ENCODE peak calls at places on chromosome 15, in nine cellular contexts. C is lower lobe of right lung; N is adrenal gland; K is GM06990; H is pancreas; M is SK-N-SH; S is astrocyte; U is CD4-positive, alpha-beta T cell; Y is cardiac muscle cell. T is an unnamed sample. For H3K27me3, the result is how much of the 10 kb centered on the place peaks cover.

GRCh38 chr15:43877371-43877770 is 50.6 kb downstream of the WDR76 start:
- DNase-seq in C (no peak), N (no peak), K (no peak), H (no peak), M (no peak), S (no peak), U (no peak), Y (no peak), T (peak)

GRCh38 chr15:90757461-90757860 is 40.3 kb downstream of the BLM start:
- DNase-seq in C (no peak), N (no peak), K (no peak), H (no peak), M (no peak), S (no peak), U (no peak), Y (no peak), T (no peak)

GRCh38 chr15:47786371-47786770 is 69.1 kb downstream of the SEMA6D start:
- DNase-seq in C (no peak), N (no peak), K (no peak), H (no peak), M (no peak), S (no peak), U (no peak), Y (no peak), T (no peak)

GRCh38 chr15:72116680-72117447 is 1.1 kb downstream of the MYO9A start:
- DNase-seq in C (no peak), N (peak), K (no peak), H (peak), M (no peak), S (peak), U (no peak), Y (peak), T (peak)

GRCh38 chr15:39946862-39947261 is 12.9 kb downstream of the EIF2AK4 start:
- DNase-seq in C (no peak), N (no peak), K (no peak), H (no peak), M (no peak), S (no peak), U (no peak), Y (no peak), T (no peak)

GRCh38 chr15:25057574-25057973 is 102.8 kb downstream of the SNRPN start:
- DNase-seq in C (peak), N (no peak), K (no peak), H (peak), M (no peak), S (no peak), U (no peak), Y (no peak), T (no peak)

GRCh38 chr15:63507878-63508818 is 3.8 kb downstream of the USP3 start:
- DNase-seq in C (no peak), N (no peak), K (no peak), H (no peak), M (no peak), S (no peak), U (no peak), Y (no peak), T (no peak)

GRCh38 chr15:42385206-42385979 is 26.1 kb downstream of the CAPN3 start:
- DNase-seq in C (no peak), N (no peak), K (no peak), H (no peak), M (peak), S (peak), U (no peak), Y (peak), T (peak)

GRCh38 chr15:35557544-35557943 is 11.6 kb upstream of the DPH6 start:
- DNase-seq in C (no peak), N (no peak), K (no peak), H (no peak), M (no peak), S (peak), U (no peak), Y (peak), T (no peak)

GRCh38 chr15:82081904-82082810 is 36.3 kb upstream of the MEX3B start:
- DNase-seq in C (no peak), N (no peak), K (no peak), H (no peak), M (peak), S (peak), U (no peak), Y (peak), T (no peak)

GRCh38 chr15:65211157-65211982 is at the start of gene CILP:
- DNase-seq in C (no peak), N (no peak), K (no peak), H (no peak), M (peak), S (peak), U (no peak), Y (peak), T (peak)

GRCh38 chr15:24621630-24622215 is 53.9 kb upstream of the NPAP1 start:
- DNase-seq in C (no peak), N (no peak), K (no peak), H (no peak), M (no peak), S (no peak), U (no peak), Y (no peak), T (no peak)

GRCh38 chr15:74497584-74497983 is 36.6 kb upstream of the UBL7 start:
- DNase-seq in C (no peak), N (no peak), K (peak), H (no peak), M (no peak), S (no peak), U (no peak), Y (no peak), T (no peak)

GRCh38 chr15:33789141-33789540 is 179.2 kb upstream of the CHRM5 start:
- DNase-seq in C (no peak), N (no peak), K (no peak), H (no peak), M (no peak), S (no peak), U (no peak), Y (peak), T (no peak)

GRCh38 chr15:43762824-43763223 is 13.9 kb downstream of the ELL3 start:
- DNase-seq in C (no peak), N (no peak), K (no peak), H (no peak), M (no peak), S (no peak), U (no peak), Y (no peak), T (no peak)

GRCh38 chr15:94263341-94264273 is 32.2 kb downstream of the MCTP2 start:
- DNase-seq in C (no peak), N (no peak), K (peak), H (no peak), M (no peak), S (peak), U (no peak), Y (no peak), T (no peak)

GRCh38 chr15:70653426-70653825 is 109.9 kb downstream of the UACA start:
- DNase-seq in C (no peak), N (no peak), K (no peak), H (no peak), M (no peak), S (no peak), U (no peak), Y (no peak), T (no peak)

GRCh38 chr15:77027111-77027696 is 32.3 kb downstream of the PSTPIP1 start:
- DNase-seq in C (no peak), N (no peak), K (no peak), H (no peak), M (peak), S (no peak), U (no peak), Y (no peak), T (no peak)

GRCh38 chr15:85047271-85047948 is 65.8 kb downstream of the PDE8A start:
- DNase-seq in C (no peak), N (no peak), K (no peak), H (no peak), M (no peak), S (peak), U (no peak), Y (peak), T (peak)

GRCh38 chr15:59548501-59549230 is 62.9 kb upstream of the GCNT3 start:
- DNase-seq in C (no peak), N (no peak), K (no peak), H (no peak), M (no peak), S (no peak), U (no peak), Y (no peak), T (no peak)

GRCh38 chr15:68107142-68107541 is 53.0 kb downstream of the PIAS1 start:
- DNase-seq in C (no peak), N (no peak), K (no peak), H (no peak), M (no peak), S (peak), U (no peak), Y (no peak), T (no peak)

GRCh38 chr15:68158046-68158628 is 47.0 kb downstream of the CALML4 start:
- DNase-seq in C (no peak), N (no peak), K (no peak), H (no peak), M (no peak), S (peak), U (no peak), Y (no peak), T (no peak)

GRCh38 chr15:31206386-31207174 is 105.1 kb upstream of the TRPM1 start:
- DNase-seq in C (no peak), N (no peak), K (no peak), H (no peak), M (peak), S (no peak), U (no peak), Y (no peak), T (no peak)

GRCh38 chr15:96171271-96171739 is 159.2 kb upstream of the NR2F2 start:
- DNase-seq in C (no peak), N (no peak), K (no peak), H (peak), M (no peak), S (peak), U (no peak), Y (no peak), T (no peak)

GRCh38 chr15:48603123-48603500 is 42.4 kb downstream of the FBN1 start:
- DNase-seq in C (no peak), N (no peak), K (no peak), H (no peak), M (no peak), S (peak), U (no peak), Y (peak), T (no peak)

GRCh38 chr15:91919014-91919534 is 65.6 kb downstream of the SLCO3A1 start:
- DNase-seq in C (no peak), N (no peak), K (no peak), H (no peak), M (no peak), S (peak), U (no peak), Y (no peak), T (no peak)

GRCh38 chr15:98954411-98954810 is 53.2 kb downstream of the PGPEP1L start:
- DNase-seq in C (no peak), N (peak), K (no peak), H (peak), M (peak), S (peak), U (no peak), Y (peak), T (peak)

GRCh38 chr15:73464602-73465001 is 21.6 kb downstream of the REC114 start:
- DNase-seq in C (no peak), N (no peak), K (no peak), H (no peak), M (no peak), S (no peak), U (no peak), Y (no peak), T (no peak)

GRCh38 chr15:95170587-95171380 is 939.4 kb downstream of the MCTP2 start:
- DNase-seq in C (no peak), N (no peak), K (no peak), H (no peak), M (no peak), S (no peak), U (no peak), Y (peak), T (no peak)

GRCh38 chr15:78457101-78457500 is 19.1 kb downstream of the IREB2 start:
- DNase-seq in C (no peak), N (no peak), K (no peak), H (no peak), M (peak), S (peak), U (no peak), Y (peak), T (no peak)

GRCh38 chr15:65805019-65805738 is 13.1 kb upstream of the DENND4A start:
- DNase-seq in C (no peak), N (no peak), K (no peak), H (peak), M (peak), S (no peak), U (no peak), Y (peak), T (no peak)

GRCh38 chr15:31605467-31605931 is 278.9 kb downstream of the KLF13 start:
- DNase-seq in C (no peak), N (no peak), K (no peak), H (no peak), M (peak), S (peak), U (no peak), Y (peak), T (peak)

GRCh38 chr15:65067645-65068416 is at the start of gene RASL12:
- DNase-seq in C (peak), N (no peak), K (no peak), H (no peak), M (peak), S (no peak), U (no peak), Y (no peak), T (no peak)

GRCh38 chr15:39976291-39977274 is 42.7 kb downstream of the EIF2AK4 start:
- DNase-seq in C (peak), N (peak), K (no peak), H (peak), M (peak), S (peak), U (no peak), Y (peak), T (peak)

GRCh38 chr15:69783211-69783610 is 314.5 kb downstream of the TLE3 start:
- DNase-seq in C (no peak), N (no peak), K (no peak), H (no peak), M (no peak), S (no peak), U (no peak), Y (no peak), T (no peak)

GRCh38 chr15:26889298-26889898 is 22.5 kb downstream of the GABRA5 start:
- DNase-seq in C (no peak), N (peak), K (no peak), H (peak), M (peak), S (peak), U (peak), Y (peak), T (peak)

GRCh38 chr15:73599934-73600333 is 33.3 kb downstream of the NPTN start:
- DNase-seq in C (no peak), N (no peak), K (no peak), H (no peak), M (no peak), S (peak), U (no peak), Y (no peak), T (peak)

GRCh38 chr15:85118173-85118572 is 136.5 kb downstream of the PDE8A start:
- DNase-seq in C (no peak), N (no peak), K (no peak), H (no peak), M (no peak), S (no peak), U (no peak), Y (no peak), T (no peak)

GRCh38 chr15:32763295-32763694 is 45.5 kb downstream of the GREM1 start:
- DNase-seq in C (no peak), N (no peak), K (no peak), H (no peak), M (no peak), S (no peak), U (no peak), Y (no peak), T (no peak)
- TF ChIP-seq CTCF in C (no peak), N (no peak), K (no peak), H (no peak), M (no peak), S (no peak), U (no peak), Y (no peak), T (no peak)

DNA sequence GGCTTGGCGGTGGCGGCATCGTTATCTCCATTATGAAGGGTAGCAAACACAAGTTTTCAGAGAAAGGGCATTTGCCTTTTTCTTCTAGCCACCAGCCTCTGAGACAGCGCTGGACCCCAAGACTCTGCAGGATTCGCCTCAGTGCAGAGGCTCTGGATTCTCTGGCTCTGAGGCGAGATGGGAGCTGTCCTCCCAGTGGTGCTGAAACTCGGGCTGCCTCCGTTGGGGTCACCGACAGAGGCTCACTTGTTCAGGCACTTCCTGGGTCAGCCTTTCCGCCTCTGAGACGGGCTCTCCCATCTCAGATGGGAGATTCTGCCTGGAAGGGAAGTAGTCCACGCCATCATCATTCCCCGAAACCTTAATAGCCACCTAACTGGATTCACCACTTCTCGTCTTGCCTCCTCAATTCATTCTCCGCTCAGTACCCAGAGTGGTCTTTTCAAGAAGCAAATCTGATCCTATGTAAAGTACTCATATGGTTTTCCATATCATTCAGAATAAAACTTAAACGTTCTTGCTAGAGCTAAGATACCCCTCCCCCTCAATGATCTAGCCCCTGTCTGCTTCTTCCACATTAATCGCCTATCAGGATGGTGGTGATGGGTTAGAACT is 76.9 kb downstream of the RHCG start:
- DNase-seq in C (no peak), N (peak), K (no peak), H (peak), M (no peak), S (peak), U (peak), Y (peak), T (peak)
- H3K27me3 ChIP-seq in C (half or more), N (under half), K (under half), H (under half), M (under half), S (under half), U (half or more), Y (half or more), T (under half)

GRCh38 chr15:57542505-57542817 is 49.2 kb upstream of the MYZAP start:
- DNase-seq in C (no peak), N (no peak), K (no peak), H (no peak), M (no peak), S (no peak), U (no peak), Y (no peak), T (no peak)
- TF ChIP-seq CTCF in C (peak), N (no peak), K (no peak), H (no peak), M (no peak), S (no peak), U (no peak), Y (no peak), T (no peak)

DNA sequence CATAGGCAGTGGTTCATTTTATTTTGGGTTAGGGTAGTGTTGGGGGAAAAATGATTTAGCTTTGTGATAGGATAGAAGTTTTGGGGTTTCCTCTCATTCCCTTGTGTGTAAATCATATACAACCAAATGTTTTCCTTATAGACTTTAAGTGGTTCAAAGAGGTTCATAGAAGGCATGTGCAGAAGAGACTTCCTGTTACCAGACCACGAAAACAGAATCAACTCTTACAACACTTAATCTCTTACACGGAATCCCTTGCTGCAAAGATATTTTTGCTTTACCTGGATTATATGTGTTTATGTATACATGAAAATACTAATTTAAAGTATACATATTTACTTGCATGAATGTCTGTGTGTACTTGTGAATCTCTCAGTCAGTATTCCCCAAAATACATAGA is 2.9 kb downstream of the TMOD2 start:
- DNase-seq in C (no peak), N (no peak), K (no peak), H (no peak), M (no peak), S (no peak), U (no peak), Y (no peak), T (no peak)
- H3K27me3 ChIP-seq in C (under half), N (under half), K (under half), H (under half), M (under half), S (under half), U (under half), Y (half or more), T (under half)

GRCh38 chr15:44968475-44968874 is 12.0 kb downstream of the TERB2 start:
- DNase-seq in C (no peak), N (no peak), K (no peak), H (no peak), M (no peak), S (no peak), U (no peak), Y (no peak), T (no peak)
- TF ChIP-seq CTCF in C (no peak), N (no peak), K (no peak), H (no peak), M (no peak), S (no peak), U (no peak), Y (no peak), T (no peak)

DNA sequence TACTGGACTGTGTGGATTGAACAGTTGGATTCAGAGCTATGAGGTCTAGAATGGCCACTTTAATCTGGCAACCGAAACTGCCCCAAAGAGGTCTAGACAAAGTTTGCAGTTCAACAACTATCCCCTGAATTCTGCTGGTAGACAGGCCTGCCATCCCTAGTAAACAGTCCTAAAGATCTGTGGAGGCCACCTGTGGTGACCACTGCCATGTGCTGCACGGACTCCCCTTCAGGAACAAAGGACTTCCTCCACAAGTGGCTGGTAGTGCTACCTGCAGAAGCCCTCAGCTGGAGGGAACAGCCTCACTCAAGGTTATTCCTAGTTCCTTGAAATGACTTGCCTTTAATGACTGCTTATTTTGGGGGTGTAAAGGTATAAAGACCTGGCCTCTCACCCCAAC is 6.1 kb downstream of the TNFAIP8L3 start:
- DNase-seq in C (no peak), N (no peak), K (no peak), H (no peak), M (no peak), S (no peak), U (no peak), Y (no peak), T (no peak)
- H3K27me3 ChIP-seq in C (under half), N (under half), K (under half), H (under half), M (under half), S (under half), U (under half), Y (half or more), T (under half)

GRCh38 chr15:41017051-41017735 is 63.9 kb downstream of the CHAC1 start:
- DNase-seq in C (no peak), N (no peak), K (no peak), H (no peak), M (no peak), S (no peak), U (no peak), Y (peak), T (no peak)

GRCh38 chr15:41020311-41020710 is 67.0 kb downstream of the CHAC1 start:
- DNase-seq in C (no peak), N (no peak), K (no peak), H (no peak), M (no peak), S (no peak), U (no peak), Y (no peak), T (no peak)

GRCh38 chr15:41019174-41019573 is 65.9 kb downstream of the CHAC1 start:
- DNase-seq in C (no peak), N (no peak), K (no peak), H (no peak), M (no peak), S (no peak), U (no peak), Y (no peak), T (no peak)

GRCh38 chr15:41020829-41021228 is 67.6 kb downstream of the CHAC1 start:
- DNase-seq in C (no peak), N (no peak), K (no peak), H (no peak), M (no peak), S (no peak), U (no peak), Y (no peak), T (no peak)

DNA sequence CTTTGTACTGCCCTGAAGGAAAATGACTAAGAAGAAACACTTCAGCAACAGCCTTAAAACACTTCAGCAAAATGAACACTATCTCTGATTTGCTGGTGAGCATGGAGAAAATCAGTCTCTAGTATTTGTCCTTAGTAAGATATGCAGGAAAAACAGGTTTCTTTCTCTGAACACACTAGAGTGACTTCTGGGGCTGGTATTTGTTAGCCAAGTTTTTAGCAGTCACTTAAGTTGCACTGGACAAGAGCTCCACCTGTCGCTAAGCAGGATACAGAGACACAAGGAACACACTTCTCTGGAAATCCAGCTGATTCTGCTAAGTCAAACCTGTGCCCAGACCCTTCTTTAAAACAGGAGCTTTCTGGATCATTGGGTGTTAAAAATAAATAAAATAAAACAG is 65.3 kb downstream of the CHAC1 start:
- DNase-seq in C (no peak), N (peak), K (no peak), H (peak), M (no peak), S (peak), U (no peak), Y (peak), T (peak)
- TF ChIP-seq CTCF in C (peak), N (no peak), K (no peak), H (peak), M (peak), S (peak), U (no peak), Y (peak), T (peak)

T was measured in thyroid gland.